ENCODE peak calls at places on chromosomes 2 and 18, in nine cellular contexts. H is GM23338; G is left ventricle myocardium inferior; Q is CD8-positive, alpha-beta T cell; Y is ovary; X is cardiac muscle cell; B is body of pancreas; R is tibial artery; Z is neural progenitor cell. L is an unnamed sample. For H3K36me3, the result is how much of the 10 kb centered on the place peaks cover.

GRCh38 chr2:237686659-237687136 is 59.3 kb downstream of the LRRFIP1 start:
- DNase-seq in Y (no peak), H (peak), Q (no peak), B (no peak), R (no peak), Z (no peak), G (peak), X (no peak), L (no peak)

GRCh38 chr2:28608829-28609400 is 113.1 kb downstream of the PLB1 start:
- DNase-seq in G (no peak), R (no peak), B (no peak), X (no peak), Q (no peak), H (no peak), Z (no peak), Y (no peak), L (no peak)

GRCh38 chr2:20225294-20226151 is 593 bp upstream of the SDC1 start:
- DNase-seq in Y (peak), R (peak), H (peak), B (peak), X (peak), Z (peak), Q (no peak), G (peak), L (no peak)

GRCh38 chr18:75625966-75626365 is 198.5 kb upstream of the SMIM21 start:
- DNase-seq in Q (no peak), Y (no peak), R (no peak), X (no peak), Z (no peak), H (no peak), G (no peak), B (no peak), L (no peak)

GRCh38 chr18:6059551-6059950 is 164.2 kb upstream of the TMEM200C start:
- DNase-seq in Y (no peak), Q (no peak), B (no peak), H (no peak), G (no peak), R (no peak), X (peak), Z (no peak), L (no peak)

GRCh38 chr2:224126459-224126858 is 87.4 kb upstream of the SERPINE2 start:
- DNase-seq in G (no peak), Q (no peak), H (no peak), Z (no peak), R (no peak), X (no peak), B (no peak), Y (no peak), L (no peak)

GRCh38 chr2:99488587-99488998 is 1.2 kb downstream of the REV1 start:
- DNase-seq in Z (no peak), B (no peak), Q (no peak), X (no peak), H (no peak), G (no peak), R (no peak), Y (no peak), L (no peak)

GRCh38 chr18:69400976-69401474 is 337 bp downstream of the DOK6 start:
- DNase-seq in X (peak), B (peak), R (no peak), Q (no peak), Z (peak), H (peak), G (peak), Y (no peak), L (no peak)

GRCh38 chr18:23619388-23619873 is 33.1 kb upstream of the NPC1 start:
- DNase-seq in Z (peak), Y (peak), X (peak), Q (no peak), H (peak), B (peak), R (no peak), G (peak), L (no peak)

GRCh38 chr2:177306550-177306949 is 42.0 kb upstream of the NFE2L2 start:
- DNase-seq in G (no peak), H (no peak), Q (no peak), Y (peak), B (no peak), Z (no peak), R (no peak), X (no peak), L (no peak)

GRCh38 chr18:3875376-3875775 is 425.4 kb downstream of the TGIF1 start:
- DNase-seq in G (no peak), R (no peak), B (no peak), Y (no peak), H (no peak), X (no peak), Q (no peak), Z (no peak), L (no peak)

GRCh38 chr2:215395687-215396460 is 40.0 kb downstream of the FN1 start:
- DNase-seq in X (no peak), B (no peak), G (no peak), H (no peak), Z (no peak), Q (no peak), Y (no peak), R (no peak), L (no peak)

GRCh38 chr18:35811896-35812295 is 160.6 kb upstream of the RMP24 start:
- DNase-seq in H (no peak), Z (no peak), R (no peak), B (no peak), G (no peak), Q (no peak), Y (no peak), X (no peak), L (no peak)

GRCh38 chr18:69469444-69469919 is 68.8 kb downstream of the DOK6 start:
- DNase-seq in G (no peak), Z (peak), R (no peak), Q (peak), Y (no peak), X (no peak), H (peak), B (peak), L (no peak)

GRCh38 chr18:23852236-23853045 is 162.1 kb upstream of the TTC39C start:
- DNase-seq in X (no peak), B (no peak), G (no peak), Q (no peak), R (no peak), Z (no peak), Y (no peak), H (no peak), L (no peak)

GRCh38 chr18:12317664-12318333 is 9.8 kb downstream of the TUBB6 start:
- DNase-seq in G (no peak), Q (no peak), R (no peak), Z (no peak), X (no peak), H (no peak), B (no peak), Y (no peak), L (no peak)

GRCh38 chr2:29062371-29062770 is 12.0 kb downstream of the PCARE start:
- DNase-seq in Y (no peak), B (no peak), X (no peak), H (no peak), Z (no peak), G (no peak), R (no peak), Q (no peak), L (no peak)

GRCh38 chr2:215531284-215531683 is 95.4 kb upstream of the FN1 start:
- DNase-seq in Z (no peak), Q (no peak), B (no peak), R (no peak), G (no peak), X (no peak), H (no peak), Y (no peak), L (no peak)

GRCh38 chr2:109446531-109447131 is 167.1 kb downstream of the SEPTIN10 start:
- DNase-seq in B (no peak), Q (no peak), Z (no peak), X (no peak), G (no peak), Y (no peak), R (no peak), H (no peak), L (no peak)

GRCh38 chr2:233433029-233433428 is 78.7 kb downstream of the DGKD start:
- DNase-seq in Q (no peak), Z (no peak), X (no peak), B (no peak), R (no peak), H (no peak), Y (no peak), G (no peak), L (no peak)

GRCh38 chr2:219174146-219174545 is 2.6 kb downstream of the CNPPD1 start:
- DNase-seq in G (no peak), R (no peak), Q (no peak), Y (no peak), B (no peak), Z (no peak), H (no peak), X (no peak), L (no peak)

GRCh38 chr2:18630101-18630500 is 40.7 kb upstream of the NT5C1B start:
- DNase-seq in R (no peak), Q (no peak), H (no peak), X (no peak), Z (no peak), Y (no peak), G (no peak), B (no peak), L (no peak)

GRCh38 chr2:112164876-112165275 is 26.7 kb downstream of the FBLN7 start:
- DNase-seq in G (no peak), R (no peak), H (no peak), Q (no peak), Y (no peak), B (no peak), X (no peak), Z (no peak), L (no peak)

GRCh38 chr2:160324161-160324768 is 124.2 kb upstream of the ITGB6 start:
- DNase-seq in X (peak), Y (peak), Z (peak), B (peak), H (peak), G (peak), Q (peak), R (peak), L (peak)

GRCh38 chr2:177254433-177255226 is 9.9 kb downstream of the NFE2L2 start:
- DNase-seq in G (no peak), Y (peak), R (no peak), H (peak), Z (peak), X (peak), B (peak), Q (no peak), L (no peak)

GRCh38 chr2:10331033-10331701 is 28.5 kb downstream of the HPCAL1 start:
- DNase-seq in Q (peak), H (peak), Y (no peak), R (peak), Z (no peak), G (peak), B (no peak), X (no peak), L (peak)

GRCh38 chr2:19748073-19748375 is 153.8 kb downstream of the TTC32 start:
- DNase-seq in H (peak), Y (no peak), Q (no peak), R (no peak), X (no peak), B (no peak), G (no peak), Z (no peak), L (no peak)

DNA sequence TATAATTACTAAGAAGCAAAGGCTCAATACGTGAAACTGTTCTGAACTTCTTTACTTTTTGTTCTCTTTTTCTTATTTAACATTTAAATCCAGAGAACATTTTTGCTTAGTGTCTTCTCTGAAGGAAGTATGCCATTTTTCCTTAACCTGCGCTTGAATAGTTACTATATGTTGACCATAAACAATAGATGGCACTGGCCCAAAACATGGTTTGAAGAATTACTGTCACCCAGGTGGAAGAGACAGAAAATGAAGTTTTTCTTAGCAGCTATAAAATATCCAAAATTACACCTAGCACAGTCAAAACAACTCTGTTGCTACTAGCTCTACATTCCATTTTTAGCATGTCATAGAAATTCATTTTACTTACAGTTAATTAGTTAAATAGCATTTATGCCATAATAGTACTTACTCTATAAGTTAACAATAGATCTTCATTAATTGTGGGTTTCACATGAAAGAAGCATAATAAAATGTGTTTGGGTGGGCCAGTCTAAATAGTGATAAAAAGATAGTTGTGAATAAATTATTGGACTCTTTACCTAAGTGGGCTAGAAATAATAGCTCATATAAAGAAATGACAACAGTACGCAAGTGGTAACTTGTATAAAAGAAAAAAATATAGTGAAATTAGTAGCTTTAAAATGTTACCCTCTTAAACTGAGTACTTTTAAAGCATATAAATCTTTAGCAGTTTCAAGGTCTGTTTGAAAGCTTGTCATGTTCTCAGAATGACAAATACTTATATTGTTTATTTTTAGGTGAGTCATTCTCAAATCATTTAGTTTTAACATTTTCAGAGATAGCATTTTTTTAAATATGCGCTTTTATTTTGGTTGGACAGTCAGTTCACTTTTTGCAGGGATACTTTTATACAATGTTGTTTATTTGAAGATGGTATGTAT is 3.7 kb downstream of the ETAA1 start:
- DNase-seq in Q (no peak), Z (no peak), B (no peak), Y (no peak), X (no peak), G (no peak), R (no peak), H (no peak), L (no peak)
- H3K4me3 ChIP-seq in Q (no peak), Z (no peak), B (no peak), Y (no peak), X (no peak), G (no peak), R (no peak), H (no peak), L (no peak)

GRCh38 chr18:54232485-54233227 is 8.2 kb upstream of the MBD2 start:
- DNase-seq in R (no peak), B (peak), Z (peak), X (no peak), H (peak), Q (no peak), Y (no peak), G (no peak), L (no peak)
- TF ChIP-seq CTCF in R (no peak), B (peak), Z (peak), X (peak), H (peak), Q (no peak), Y (no peak), G (no peak), L (no peak)

DNA sequence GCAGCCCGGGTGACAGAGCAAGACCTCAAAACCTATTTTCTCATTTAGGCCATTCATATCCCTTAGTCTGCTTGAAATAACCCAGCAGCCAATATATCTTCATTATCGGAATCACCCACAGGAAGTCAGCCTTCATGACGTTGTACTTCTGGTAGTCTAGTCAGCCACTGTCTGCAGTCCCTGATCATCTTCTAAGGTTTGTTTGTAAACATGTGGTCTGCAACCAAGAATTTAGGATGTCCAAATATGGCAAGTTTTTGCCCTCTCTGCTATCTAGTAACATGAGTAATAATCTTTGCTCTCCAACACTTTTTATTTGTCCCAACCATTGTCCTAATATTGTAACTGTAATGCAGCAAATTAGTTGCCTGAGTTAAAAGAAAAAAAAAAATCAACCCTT is 92.5 kb downstream of the PRPF40A start:
- DNase-seq in G (no peak), Z (no peak), H (no peak), R (no peak), Q (no peak), B (no peak), X (no peak), Y (no peak), L (no peak)
- H3K36me3 ChIP-seq in G (under half), Z (under half), H (under half), R (under half), Q (under half), B (under half), X (under half), Y (under half), L (under half)

GRCh38 chr2:61562615-61563014 is 24.5 kb upstream of the XPO1 start:
- DNase-seq in Y (no peak), G (no peak), B (no peak), X (no peak), Q (no peak), R (no peak), Z (no peak), H (no peak), L (no peak)

GRCh38 chr2:61554604-61555003 is 16.4 kb upstream of the XPO1 start:
- DNase-seq in R (no peak), Z (no peak), G (no peak), B (no peak), X (no peak), Q (no peak), Y (no peak), H (no peak), L (no peak)

GRCh38 chr2:61557386-61557785 is 19.2 kb upstream of the XPO1 start:
- DNase-seq in Y (no peak), Z (no peak), Q (no peak), G (no peak), X (no peak), R (no peak), H (no peak), B (no peak), L (no peak)

DNA sequence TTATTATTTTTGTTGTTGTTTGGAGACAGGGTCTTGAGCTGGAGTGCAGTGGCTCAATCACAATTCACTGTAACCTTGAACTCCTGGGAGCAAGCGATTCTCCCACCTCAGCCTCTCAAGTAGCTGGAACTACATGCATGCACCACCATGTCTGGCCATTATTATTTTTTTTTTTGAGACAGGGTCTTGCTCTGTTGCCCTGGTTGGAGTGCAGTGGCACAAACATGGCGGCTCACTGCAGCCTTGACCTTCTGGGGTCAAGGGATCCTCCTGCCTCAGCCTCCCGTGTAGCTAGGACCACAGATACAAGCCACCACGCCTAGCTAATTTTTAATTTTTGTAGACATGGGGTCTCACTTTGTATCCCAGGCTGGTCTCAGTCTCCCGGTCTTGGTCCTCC is 20.0 kb upstream of the XPO1 start:
- DNase-seq in B (no peak), Z (no peak), G (no peak), X (no peak), R (no peak), Q (no peak), Y (no peak), H (no peak), L (no peak)
- H3K4me3 ChIP-seq in B (no peak), Z (no peak), G (no peak), X (no peak), R (no peak), Q (no peak), Y (no peak), H (no peak), L (no peak)

GRCh38 chr2:41806286-41806685 is 241.5 kb upstream of the PKDCC start:
- DNase-seq in Z (no peak), H (no peak), B (no peak), Y (no peak), G (no peak), X (no peak), Q (no peak), R (no peak), L (no peak)
- TF ChIP-seq CTCF in Z (peak), H (no peak), B (peak), Y (no peak), G (no peak), X (no peak), Q (no peak), R (no peak), L (no peak)

DNA sequence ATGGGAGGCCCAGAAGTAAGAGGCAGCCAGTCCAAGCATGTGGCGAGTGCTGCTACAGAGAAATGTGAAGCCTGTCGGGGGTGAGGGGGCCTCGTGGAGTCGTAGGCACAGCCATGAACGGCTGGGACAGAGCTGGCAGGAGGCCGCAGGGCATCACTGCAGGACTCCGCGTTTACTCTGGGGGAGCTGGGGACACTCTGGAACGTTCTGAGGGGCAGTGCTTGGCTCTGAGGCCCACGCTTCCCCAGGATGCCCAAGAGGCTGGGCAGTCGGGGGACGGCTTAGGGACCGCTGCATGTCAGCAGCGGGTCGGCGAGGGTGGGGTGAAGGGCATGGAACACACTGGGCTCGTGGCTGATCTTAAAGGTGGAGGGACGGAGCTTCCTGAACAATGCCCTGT is 6.6 kb downstream of the TMEM18 start:
- DNase-seq in Z (no peak), Q (no peak), H (no peak), G (no peak), Y (no peak), B (no peak), X (no peak), R (no peak), L (no peak)
- H3K36me3 ChIP-seq in Z (under half), Q (under half), H (under half), G (half or more), Y (under half), B (under half), X (under half), R (half or more), L (half or more)

GRCh38 chr2:239311132-239312040 is 89.4 kb downstream of the HDAC4 start:
- DNase-seq in R (peak), X (peak), Y (peak), Q (no peak), Z (no peak), B (peak), G (peak), H (no peak), L (no peak)
- H3K4me3 ChIP-seq in R (no peak), X (no peak), Y (no peak), Q (no peak), Z (no peak), B (no peak), G (no peak), H (no peak), L (no peak)

L was measured in tibial nerve.